ENCODE peak calls at places on chromosome 1, in seven cellular contexts. X is islet precursor cell; D is stimulated activated CD4-positive, alpha-beta T cell treated with anti-CD3 and anti-CD28 coated beads, Interleukin-4, amount 100 ng/mL, for 4 hours; E is GM12891; B is astrocyte; O is HFFc6; F is foreskin keratinocyte. I is an unnamed sample.

GRCh38 chr1:231279081-231279480 is 38.1 kb downstream of the GNPAT start:
- DNase-seq in O (no peak), D (no peak), E (no peak), X (no peak), F (peak; percentile 49), B (peak; percentile 36), I (no peak)

GRCh38 chr1:21861602-21862429 is 49.8 kb downstream of the LDLRAD2 start:
- DNase-seq in D (no peak), B (peak; percentile 54), F (peak; percentile 18), E (no peak), X (no peak), O (peak; percentile 89), I (no peak)

GRCh38 chr1:109198043-109198695 is 15.5 kb upstream of the SARS1 start:
- DNase-seq in X (peak; percentile 71), D (no peak), O (peak; percentile 84), B (peak; percentile 89), F (peak; percentile 89), E (no peak), I (no peak)

GRCh38 chr1:225746361-225747179 is 31.1 kb upstream of the SRP9 start:
- DNase-seq in X (peak; percentile 94), F (peak; percentile 70), B (peak; percentile 92), E (no peak), O (peak; percentile 83), D (no peak), I (peak; percentile 69)

GRCh38 chr1:67676946-67677345 is 8.1 kb upstream of the GADD45A start:
- DNase-seq in X (no peak), F (no peak), D (no peak), E (no peak), B (no peak), O (no peak), I (no peak)

GRCh38 chr1:110035236-110035752 is 870 bp downstream of the STRIP1 start:
- DNase-seq in O (peak; percentile 38), F (no peak), D (no peak), E (no peak), B (no peak), X (no peak), I (no peak)

GRCh38 chr1:118143828-118144227 is 41.2 kb downstream of the SPAG17 start:
- DNase-seq in B (peak; percentile 33), O (no peak), D (no peak), F (no peak), E (no peak), X (no peak), I (no peak)

GRCh38 chr1:178818416-178818815 is 52.5 kb downstream of the ANGPTL1 start:
- DNase-seq in E (no peak), B (peak; percentile 63), X (no peak), D (no peak), F (no peak), O (peak; percentile 54), I (no peak)

GRCh38 chr1:26799479-26800133 is 11.9 kb downstream of the PIGV start:
- DNase-seq in X (no peak), O (peak; percentile 58), B (peak; percentile 81), F (no peak), D (peak; percentile 51), E (no peak), I (peak; percentile 78)

GRCh38 chr1:198530964-198531363 is 9.5 kb downstream of the ATP6V1G3 start:
- DNase-seq in E (no peak), D (no peak), F (no peak), X (no peak), B (no peak), O (no peak), I (no peak)

GRCh38 chr1:84078108-84078823 is 65.8 kb upstream of the PRKACB start:
- DNase-seq in F (no peak), D (no peak), O (peak; percentile 6), E (no peak), X (peak; percentile 60), B (peak; percentile 34), I (no peak)

GRCh38 chr1:193432979-193433587 is 246.7 kb upstream of the B3GALT2 start:
- DNase-seq in O (no peak), F (no peak), B (no peak), D (no peak), X (no peak), E (no peak), I (no peak)

GRCh38 chr1:108661030-108661609 is at the start of gene HENMT1:
- DNase-seq in D (peak; percentile 72), B (peak; percentile 70), E (peak; percentile 60), O (peak; percentile 13), F (peak; percentile 36), X (peak; percentile 79), I (peak; percentile 60)

GRCh38 chr1:107689157-107689556 is 275.8 kb downstream of the VAV3 start:
- DNase-seq in E (no peak), D (no peak), F (no peak), O (no peak), X (peak; percentile 82), B (no peak), I (no peak)

GRCh38 chr1:100400332-100400933 is 48.1 kb downstream of the CDC14A start:
- DNase-seq in E (no peak), F (no peak), B (no peak), O (no peak), X (no peak), D (peak; percentile 57), I (peak; percentile 38)

GRCh38 chr1:23169727-23170335 is 1.2 kb upstream of the LUZP1 start:
- DNase-seq in D (no peak), O (peak; percentile 12), E (no peak), X (peak; percentile 57), B (peak; percentile 67), F (peak; percentile 71), I (peak; percentile 64)

GRCh38 chr1:50976890-50977574 is 7.0 kb downstream of the CDKN2C start:
- DNase-seq in O (peak; percentile 27), F (no peak), E (peak; percentile 24), B (peak; percentile 32), D (no peak), X (peak; percentile 54), I (no peak)

GRCh38 chr1:17255336-17255735 is 6.4 kb downstream of the PADI3 start:
- DNase-seq in B (no peak), E (no peak), F (no peak), X (no peak), D (no peak), O (no peak), I (no peak)

GRCh38 chr1:22772054-22772453 is 61.4 kb downstream of the EPHB2 start:
- DNase-seq in D (no peak), O (no peak), E (no peak), F (no peak), X (no peak), B (no peak), I (no peak)

GRCh38 chr1:108009603-108010195 is 44.7 kb upstream of the VAV3 start:
- DNase-seq in F (peak; percentile 67), X (no peak), E (no peak), D (no peak), B (peak; percentile 80), O (peak; percentile 52), I (no peak)

GRCh38 chr1:245682638-245683376 is 528.0 kb downstream of the KIF26B start:
- DNase-seq in X (peak; percentile 48), F (no peak), D (no peak), B (no peak), E (no peak), O (no peak), I (no peak)

GRCh38 chr1:24481098-24481497 is 21.5 kb upstream of the RCAN3 start:
- DNase-seq in E (peak; percentile 48), D (peak; percentile 71), X (no peak), F (no peak), B (no peak), O (no peak), I (no peak)

GRCh38 chr1:188499690-188500089 is 1670.9 kb downstream of the PLA2G4A start:
- DNase-seq in O (no peak), X (peak; percentile 64), F (no peak), D (no peak), E (no peak), B (peak; percentile 5), I (no peak)

GRCh38 chr1:180922637-180923023 is 9.9 kb downstream of the KIAA1614 start:
- DNase-seq in O (no peak), E (no peak), D (no peak), B (no peak), F (no peak), X (no peak), I (no peak)

GRCh38 chr1:22275626-22276395 is 132.9 kb upstream of the WNT4 start:
- DNase-seq in X (peak; percentile 89), B (peak; percentile 6), E (peak; percentile 72), O (peak; percentile 28), D (no peak), F (no peak), I (no peak)

GRCh38 chr1:193479187-193479586 is 292.8 kb upstream of the B3GALT2 start:
- DNase-seq in E (peak; percentile 16), F (no peak), O (no peak), X (no peak), B (no peak), D (peak; percentile 57), I (no peak)

GRCh38 chr1:218332416-218332815 is 12.7 kb upstream of the TGFB2 start:
- DNase-seq in E (no peak), D (no peak), B (no peak), O (no peak), F (no peak), X (no peak), I (no peak)

GRCh38 chr1:104291156-104291555 is 541.5 kb downstream of the AMY1C start:
- DNase-seq in E (no peak), X (peak; percentile 82), B (no peak), D (no peak), O (no peak), F (no peak), I (no peak)

GRCh38 chr1:24567792-24568388 is 12.0 kb downstream of the NCMAP start:
- DNase-seq in O (no peak), F (no peak), D (no peak), E (no peak), X (no peak), B (no peak), I (no peak)

GRCh38 chr1:156498447-156499193 is 2.0 kb downstream of the MEF2D start:
- DNase-seq in B (peak; percentile 48), E (no peak), D (no peak), X (peak; percentile 68), O (peak; percentile 41), F (no peak), I (peak; percentile 76)

GRCh38 chr1:47942238-47942629 is 55.0 kb downstream of the TRABD2B start:
- DNase-seq in F (no peak), B (no peak), O (no peak), E (no peak), D (no peak), X (no peak), I (no peak)

GRCh38 chr1:219459321-219460105 is 153.4 kb downstream of the ZC3H11B start:
- DNase-seq in B (no peak), O (no peak), F (no peak), D (no peak), E (no peak), X (peak; percentile 63), I (no peak)